ENCODE peak calls at places on chromosomes 16 and 17, in four cellular contexts. One of them, this sample, is unnamed.

GRCh38 chr16:87201052-87201451 is 116.1 kb downstream of the C16orf95 start:
- DNase-seq in tibial nerve: peak; percentile 63
- DNase-seq in nephron progenitor cell: no peak
- DNase-seq in NCI-H1436 treated with DMSO at 0.1 percent for 48 hours: no peak
- DNase-seq in this sample: no peak

GRCh38 chr17:39209317-39210092 is 9.4 kb downstream of the RPL19 start:
- DNase-seq in tibial nerve: peak; percentile 74
- DNase-seq in nephron progenitor cell: peak; percentile 66
- DNase-seq in NCI-H1436 treated with DMSO at 0.1 percent for 48 hours: no peak
- DNase-seq in this sample: peak; percentile 63

GRCh38 chr16:79286646-79287423 is 313.7 kb downstream of the MAF start:
- DNase-seq in tibial nerve: peak; percentile 15
- DNase-seq in nephron progenitor cell: peak; percentile 32
- DNase-seq in NCI-H1436 treated with DMSO at 0.1 percent for 48 hours: peak; percentile 79
- DNase-seq in this sample: peak; percentile 83

GRCh38 chr17:42421479-42422332 is 1.4 kb downstream of the CAVIN1 start:
- DNase-seq in tibial nerve: no peak
- DNase-seq in nephron progenitor cell: peak; percentile 35
- DNase-seq in NCI-H1436 treated with DMSO at 0.1 percent for 48 hours: no peak
- DNase-seq in this sample: no peak

GRCh38 chr16:16120382-16121184 is 102.7 kb downstream of the ABCC6 start:
- DNase-seq in tibial nerve: no peak
- DNase-seq in nephron progenitor cell: no peak
- DNase-seq in NCI-H1436 treated with DMSO at 0.1 percent for 48 hours: no peak
- DNase-seq in this sample: no peak

GRCh38 chr16:88809068-88809675 is 2.6 kb downstream of the APRT start:
- DNase-seq in tibial nerve: no peak
- DNase-seq in nephron progenitor cell: no peak
- DNase-seq in NCI-H1436 treated with DMSO at 0.1 percent for 48 hours: no peak
- DNase-seq in this sample: no peak

GRCh38 chr17:76543482-76544122 is 3.8 kb downstream of the PRCD start:
- DNase-seq in tibial nerve: no peak
- DNase-seq in nephron progenitor cell: no peak
- DNase-seq in NCI-H1436 treated with DMSO at 0.1 percent for 48 hours: no peak
- DNase-seq in this sample: no peak

GRCh38 chr16:12781777-12782176 is 21.9 kb downstream of the CPPED1 start:
- DNase-seq in tibial nerve: no peak
- DNase-seq in nephron progenitor cell: no peak
- DNase-seq in NCI-H1436 treated with DMSO at 0.1 percent for 48 hours: no peak
- DNase-seq in this sample: no peak

GRCh38 chr17:41782142-41782541 is 4.4 kb downstream of the JUP start:
- DNase-seq in tibial nerve: no peak
- DNase-seq in nephron progenitor cell: no peak
- DNase-seq in NCI-H1436 treated with DMSO at 0.1 percent for 48 hours: no peak
- DNase-seq in this sample: no peak

GRCh38 chr17:68804777-68805176 is 150.4 kb downstream of the ABCA8 start:
- DNase-seq in tibial nerve: no peak
- DNase-seq in nephron progenitor cell: no peak
- DNase-seq in NCI-H1436 treated with DMSO at 0.1 percent for 48 hours: no peak
- DNase-seq in this sample: no peak

GRCh38 chr17:55624789-55625433 is 97.8 kb downstream of the TMEM100 start:
- DNase-seq in tibial nerve: no peak
- DNase-seq in nephron progenitor cell: no peak
- DNase-seq in NCI-H1436 treated with DMSO at 0.1 percent for 48 hours: no peak
- DNase-seq in this sample: no peak

GRCh38 chr16:5032748-5033167 is 977 bp downstream of the NAGPA start:
- DNase-seq in tibial nerve: no peak
- DNase-seq in nephron progenitor cell: no peak
- DNase-seq in NCI-H1436 treated with DMSO at 0.1 percent for 48 hours: no peak
- DNase-seq in this sample: no peak

GRCh38 chr17:4503283-4504005 is 4.8 kb downstream of the SPNS2 start:
- DNase-seq in tibial nerve: no peak
- DNase-seq in nephron progenitor cell: no peak
- DNase-seq in NCI-H1436 treated with DMSO at 0.1 percent for 48 hours: no peak
- DNase-seq in this sample: no peak

GRCh38 chr17:7363311-7363710 is 8.4 kb downstream of the TMEM95 start:
- DNase-seq in tibial nerve: no peak
- DNase-seq in nephron progenitor cell: no peak
- DNase-seq in NCI-H1436 treated with DMSO at 0.1 percent for 48 hours: no peak
- DNase-seq in this sample: no peak

GRCh38 chr17:50056217-50056960 is 479 bp downstream of the ITGA3 start:
- DNase-seq in tibial nerve: no peak
- DNase-seq in nephron progenitor cell: peak; percentile 79
- DNase-seq in NCI-H1436 treated with DMSO at 0.1 percent for 48 hours: peak; percentile 42
- DNase-seq in this sample: peak; percentile 85